ENCODE peak calls at places on chromosomes 4 and X, in nine cellular contexts. One of them, this sample, is unnamed.
A peak's percentile ranks its signal among the peaks of the same experiment; 100 is the strongest.

GRCh38 chrX:13223868-13224555 is 95.8 kb downstream of the ATXN3L start:
- DNase-seq in choroid plexus epithelial cell: peak; percentile 94
- DNase-seq in stimulated activated effector memory CD8-positive, alpha-beta T cell treated with anti-CD3 and anti-CD28 coated beads, Interleukin-12 subunit alpha, Interleukin-12 subunit beta, amount 100 ng/mL, for 72 hours: no peak
- DNase-seq in stimulated activated CD4-positive, alpha-beta T cell treated with anti-CD3 and anti-CD28 coated beads, Interleukin-4, amount 100 ng/mL, for 48 hours: no peak
- DNase-seq in NCI-H1694 treated with DMSO at 0.1 percent for 48 hours: peak; percentile 16
- DNase-seq in amniotic stem cell: peak; percentile 62
- DNase-seq in NCI-H446: peak; percentile 45
- DNase-seq in activated CD8-positive, alpha-beta memory T cell treated with anti-CD3 and anti-CD28 coated beads for 24 hours: no peak
- DNase-seq in neural crest cell: no peak
- DNase-seq in this sample: peak; percentile 62

GRCh38 chrX:147953976-147954375 is 27.2 kb upstream of the FMR1NB start:
- DNase-seq in choroid plexus epithelial cell: no peak
- DNase-seq in stimulated activated effector memory CD8-positive, alpha-beta T cell treated with anti-CD3 and anti-CD28 coated beads, Interleukin-12 subunit alpha, Interleukin-12 subunit beta, amount 100 ng/mL, for 72 hours: no peak
- DNase-seq in stimulated activated CD4-positive, alpha-beta T cell treated with anti-CD3 and anti-CD28 coated beads, Interleukin-4, amount 100 ng/mL, for 48 hours: no peak
- DNase-seq in NCI-H1694 treated with DMSO at 0.1 percent for 48 hours: no peak
- DNase-seq in amniotic stem cell: no peak
- DNase-seq in NCI-H446: no peak
- DNase-seq in activated CD8-positive, alpha-beta memory T cell treated with anti-CD3 and anti-CD28 coated beads for 24 hours: no peak
- DNase-seq in neural crest cell: no peak
- DNase-seq in this sample: no peak

GRCh38 chr4:124111922-124112321 is 600.6 kb downstream of the ANKRD50 start:
- DNase-seq in choroid plexus epithelial cell: peak; percentile 95
- DNase-seq in stimulated activated effector memory CD8-positive, alpha-beta T cell treated with anti-CD3 and anti-CD28 coated beads, Interleukin-12 subunit alpha, Interleukin-12 subunit beta, amount 100 ng/mL, for 72 hours: no peak
- DNase-seq in stimulated activated CD4-positive, alpha-beta T cell treated with anti-CD3 and anti-CD28 coated beads, Interleukin-4, amount 100 ng/mL, for 48 hours: no peak
- DNase-seq in NCI-H1694 treated with DMSO at 0.1 percent for 48 hours: no peak
- DNase-seq in amniotic stem cell: peak; percentile 14
- DNase-seq in NCI-H446: no peak
- DNase-seq in activated CD8-positive, alpha-beta memory T cell treated with anti-CD3 and anti-CD28 coated beads for 24 hours: no peak
- DNase-seq in neural crest cell: peak; percentile 16
- DNase-seq in this sample: no peak

GRCh38 chrX:70313503-70313902 is 23.6 kb downstream of the KIF4A start:
- DNase-seq in choroid plexus epithelial cell: peak; percentile 48
- DNase-seq in stimulated activated effector memory CD8-positive, alpha-beta T cell treated with anti-CD3 and anti-CD28 coated beads, Interleukin-12 subunit alpha, Interleukin-12 subunit beta, amount 100 ng/mL, for 72 hours: no peak
- DNase-seq in stimulated activated CD4-positive, alpha-beta T cell treated with anti-CD3 and anti-CD28 coated beads, Interleukin-4, amount 100 ng/mL, for 48 hours: no peak
- DNase-seq in NCI-H1694 treated with DMSO at 0.1 percent for 48 hours: no peak
- DNase-seq in amniotic stem cell: no peak
- DNase-seq in NCI-H446: no peak
- DNase-seq in activated CD8-positive, alpha-beta memory T cell treated with anti-CD3 and anti-CD28 coated beads for 24 hours: no peak
- DNase-seq in neural crest cell: no peak
- DNase-seq in this sample: no peak

GRCh38 chr4:8302331-8302730 is 32.8 kb downstream of the HTRA3 start:
- DNase-seq in choroid plexus epithelial cell: no peak
- DNase-seq in stimulated activated effector memory CD8-positive, alpha-beta T cell treated with anti-CD3 and anti-CD28 coated beads, Interleukin-12 subunit alpha, Interleukin-12 subunit beta, amount 100 ng/mL, for 72 hours: no peak
- DNase-seq in stimulated activated CD4-positive, alpha-beta T cell treated with anti-CD3 and anti-CD28 coated beads, Interleukin-4, amount 100 ng/mL, for 48 hours: no peak
- DNase-seq in NCI-H1694 treated with DMSO at 0.1 percent for 48 hours: no peak
- DNase-seq in amniotic stem cell: no peak
- DNase-seq in NCI-H446: no peak
- DNase-seq in activated CD8-positive, alpha-beta memory T cell treated with anti-CD3 and anti-CD28 coated beads for 24 hours: no peak
- DNase-seq in neural crest cell: no peak
- DNase-seq in this sample: no peak

GRCh38 chrX:108219949-108220601 is 128.5 kb downstream of the ATG4A start:
- DNase-seq in choroid plexus epithelial cell: no peak
- DNase-seq in stimulated activated effector memory CD8-positive, alpha-beta T cell treated with anti-CD3 and anti-CD28 coated beads, Interleukin-12 subunit alpha, Interleukin-12 subunit beta, amount 100 ng/mL, for 72 hours: no peak
- DNase-seq in stimulated activated CD4-positive, alpha-beta T cell treated with anti-CD3 and anti-CD28 coated beads, Interleukin-4, amount 100 ng/mL, for 48 hours: no peak
- DNase-seq in NCI-H1694 treated with DMSO at 0.1 percent for 48 hours: no peak
- DNase-seq in amniotic stem cell: no peak
- DNase-seq in NCI-H446: no peak
- DNase-seq in activated CD8-positive, alpha-beta memory T cell treated with anti-CD3 and anti-CD28 coated beads for 24 hours: no peak
- DNase-seq in neural crest cell: no peak
- DNase-seq in this sample: no peak

GRCh38 chr4:125837493-125838238 is 522.9 kb downstream of the FAT4 start:
- DNase-seq in choroid plexus epithelial cell: no peak
- DNase-seq in stimulated activated effector memory CD8-positive, alpha-beta T cell treated with anti-CD3 and anti-CD28 coated beads, Interleukin-12 subunit alpha, Interleukin-12 subunit beta, amount 100 ng/mL, for 72 hours: no peak
- DNase-seq in stimulated activated CD4-positive, alpha-beta T cell treated with anti-CD3 and anti-CD28 coated beads, Interleukin-4, amount 100 ng/mL, for 48 hours: no peak
- DNase-seq in NCI-H1694 treated with DMSO at 0.1 percent for 48 hours: no peak
- DNase-seq in amniotic stem cell: no peak
- DNase-seq in NCI-H446: no peak
- DNase-seq in activated CD8-positive, alpha-beta memory T cell treated with anti-CD3 and anti-CD28 coated beads for 24 hours: no peak
- DNase-seq in neural crest cell: no peak
- DNase-seq in this sample: peak; percentile 66

GRCh38 chr4:8858188-8858924 is 13.3 kb downstream of the HMX1 start:
- DNase-seq in choroid plexus epithelial cell: no peak
- DNase-seq in stimulated activated effector memory CD8-positive, alpha-beta T cell treated with anti-CD3 and anti-CD28 coated beads, Interleukin-12 subunit alpha, Interleukin-12 subunit beta, amount 100 ng/mL, for 72 hours: no peak
- DNase-seq in stimulated activated CD4-positive, alpha-beta T cell treated with anti-CD3 and anti-CD28 coated beads, Interleukin-4, amount 100 ng/mL, for 48 hours: no peak
- DNase-seq in NCI-H1694 treated with DMSO at 0.1 percent for 48 hours: no peak
- DNase-seq in amniotic stem cell: no peak
- DNase-seq in NCI-H446: no peak
- DNase-seq in activated CD8-positive, alpha-beta memory T cell treated with anti-CD3 and anti-CD28 coated beads for 24 hours: no peak
- DNase-seq in neural crest cell: no peak
- DNase-seq in this sample: no peak

GRCh38 chrX:34886011-34886410 is 56.6 kb upstream of the FAM47B start:
- DNase-seq in choroid plexus epithelial cell: no peak
- DNase-seq in stimulated activated effector memory CD8-positive, alpha-beta T cell treated with anti-CD3 and anti-CD28 coated beads, Interleukin-12 subunit alpha, Interleukin-12 subunit beta, amount 100 ng/mL, for 72 hours: no peak
- DNase-seq in stimulated activated CD4-positive, alpha-beta T cell treated with anti-CD3 and anti-CD28 coated beads, Interleukin-4, amount 100 ng/mL, for 48 hours: no peak
- DNase-seq in NCI-H1694 treated with DMSO at 0.1 percent for 48 hours: no peak
- DNase-seq in amniotic stem cell: no peak
- DNase-seq in NCI-H446: no peak
- DNase-seq in activated CD8-positive, alpha-beta memory T cell treated with anti-CD3 and anti-CD28 coated beads for 24 hours: no peak
- DNase-seq in neural crest cell: no peak
- DNase-seq in this sample: no peak

GRCh38 chr4:102734591-102735385 is 26.0 kb downstream of the MANBA start:
- DNase-seq in choroid plexus epithelial cell: peak; percentile 41
- DNase-seq in stimulated activated effector memory CD8-positive, alpha-beta T cell treated with anti-CD3 and anti-CD28 coated beads, Interleukin-12 subunit alpha, Interleukin-12 subunit beta, amount 100 ng/mL, for 72 hours: no peak
- DNase-seq in stimulated activated CD4-positive, alpha-beta T cell treated with anti-CD3 and anti-CD28 coated beads, Interleukin-4, amount 100 ng/mL, for 48 hours: peak; percentile 3
- DNase-seq in NCI-H1694 treated with DMSO at 0.1 percent for 48 hours: no peak
- DNase-seq in amniotic stem cell: no peak
- DNase-seq in NCI-H446: no peak
- DNase-seq in activated CD8-positive, alpha-beta memory T cell treated with anti-CD3 and anti-CD28 coated beads for 24 hours: no peak
- DNase-seq in neural crest cell: no peak
- DNase-seq in this sample: no peak

GRCh38 chrX:140765043-140765784 is 55.7 kb downstream of the LINC00632 start:
- DNase-seq in choroid plexus epithelial cell: peak; percentile 51
- DNase-seq in stimulated activated effector memory CD8-positive, alpha-beta T cell treated with anti-CD3 and anti-CD28 coated beads, Interleukin-12 subunit alpha, Interleukin-12 subunit beta, amount 100 ng/mL, for 72 hours: no peak
- DNase-seq in stimulated activated CD4-positive, alpha-beta T cell treated with anti-CD3 and anti-CD28 coated beads, Interleukin-4, amount 100 ng/mL, for 48 hours: no peak
- DNase-seq in NCI-H1694 treated with DMSO at 0.1 percent for 48 hours: no peak
- DNase-seq in amniotic stem cell: no peak
- DNase-seq in NCI-H446: no peak
- DNase-seq in activated CD8-positive, alpha-beta memory T cell treated with anti-CD3 and anti-CD28 coated beads for 24 hours: peak; percentile 55
- DNase-seq in neural crest cell: no peak
- DNase-seq in this sample: no peak

GRCh38 chr4:48315728-48316630 is 25.4 kb upstream of the SLAIN2 start:
- DNase-seq in choroid plexus epithelial cell: peak; percentile 85
- DNase-seq in stimulated activated effector memory CD8-positive, alpha-beta T cell treated with anti-CD3 and anti-CD28 coated beads, Interleukin-12 subunit alpha, Interleukin-12 subunit beta, amount 100 ng/mL, for 72 hours: no peak
- DNase-seq in stimulated activated CD4-positive, alpha-beta T cell treated with anti-CD3 and anti-CD28 coated beads, Interleukin-4, amount 100 ng/mL, for 48 hours: peak; percentile 2
- DNase-seq in NCI-H1694 treated with DMSO at 0.1 percent for 48 hours: peak; percentile 5
- DNase-seq in amniotic stem cell: peak; percentile 34
- DNase-seq in NCI-H446: peak; percentile 20
- DNase-seq in activated CD8-positive, alpha-beta memory T cell treated with anti-CD3 and anti-CD28 coated beads for 24 hours: no peak
- DNase-seq in neural crest cell: peak; percentile 2
- DNase-seq in this sample: no peak

GRCh38 chr4:149896428-149896827 is 80.8 kb upstream of the IQCM start:
- DNase-seq in choroid plexus epithelial cell: peak; percentile 65
- DNase-seq in stimulated activated effector memory CD8-positive, alpha-beta T cell treated with anti-CD3 and anti-CD28 coated beads, Interleukin-12 subunit alpha, Interleukin-12 subunit beta, amount 100 ng/mL, for 72 hours: no peak
- DNase-seq in stimulated activated CD4-positive, alpha-beta T cell treated with anti-CD3 and anti-CD28 coated beads, Interleukin-4, amount 100 ng/mL, for 48 hours: no peak
- DNase-seq in NCI-H1694 treated with DMSO at 0.1 percent for 48 hours: peak; percentile 5
- DNase-seq in amniotic stem cell: peak; percentile 20
- DNase-seq in NCI-H446: no peak
- DNase-seq in activated CD8-positive, alpha-beta memory T cell treated with anti-CD3 and anti-CD28 coated beads for 24 hours: no peak
- DNase-seq in neural crest cell: no peak
- DNase-seq in this sample: no peak

GRCh38 chr4:113674251-113674650 is 87.3 kb downstream of the CAMK2D start:
- DNase-seq in choroid plexus epithelial cell: no peak
- DNase-seq in stimulated activated effector memory CD8-positive, alpha-beta T cell treated with anti-CD3 and anti-CD28 coated beads, Interleukin-12 subunit alpha, Interleukin-12 subunit beta, amount 100 ng/mL, for 72 hours: no peak
- DNase-seq in stimulated activated CD4-positive, alpha-beta T cell treated with anti-CD3 and anti-CD28 coated beads, Interleukin-4, amount 100 ng/mL, for 48 hours: no peak
- DNase-seq in NCI-H1694 treated with DMSO at 0.1 percent for 48 hours: no peak
- DNase-seq in amniotic stem cell: no peak
- DNase-seq in NCI-H446: no peak
- DNase-seq in activated CD8-positive, alpha-beta memory T cell treated with anti-CD3 and anti-CD28 coated beads for 24 hours: no peak
- DNase-seq in neural crest cell: no peak
- DNase-seq in this sample: no peak

GRCh38 chr4:119592708-119593298 is 35.8 kb downstream of the PDE5A start:
- DNase-seq in choroid plexus epithelial cell: no peak
- DNase-seq in stimulated activated effector memory CD8-positive, alpha-beta T cell treated with anti-CD3 and anti-CD28 coated beads, Interleukin-12 subunit alpha, Interleukin-12 subunit beta, amount 100 ng/mL, for 72 hours: no peak
- DNase-seq in stimulated activated CD4-positive, alpha-beta T cell treated with anti-CD3 and anti-CD28 coated beads, Interleukin-4, amount 100 ng/mL, for 48 hours: no peak
- DNase-seq in NCI-H1694 treated with DMSO at 0.1 percent for 48 hours: no peak
- DNase-seq in amniotic stem cell: no peak
- DNase-seq in NCI-H446: no peak
- DNase-seq in activated CD8-positive, alpha-beta memory T cell treated with anti-CD3 and anti-CD28 coated beads for 24 hours: no peak
- DNase-seq in neural crest cell: no peak
- DNase-seq in this sample: no peak

GRCh38 chr4:21211836-21212235 is 511.6 kb downstream of the PACRGL start:
- DNase-seq in choroid plexus epithelial cell: no peak
- DNase-seq in stimulated activated effector memory CD8-positive, alpha-beta T cell treated with anti-CD3 and anti-CD28 coated beads, Interleukin-12 subunit alpha, Interleukin-12 subunit beta, amount 100 ng/mL, for 72 hours: no peak
- DNase-seq in stimulated activated CD4-positive, alpha-beta T cell treated with anti-CD3 and anti-CD28 coated beads, Interleukin-4, amount 100 ng/mL, for 48 hours: no peak
- DNase-seq in NCI-H1694 treated with DMSO at 0.1 percent for 48 hours: peak; percentile 7
- DNase-seq in amniotic stem cell: no peak
- DNase-seq in NCI-H446: no peak
- DNase-seq in activated CD8-positive, alpha-beta memory T cell treated with anti-CD3 and anti-CD28 coated beads for 24 hours: no peak
- DNase-seq in neural crest cell: no peak
- DNase-seq in this sample: no peak

GRCh38 chr4:22921891-22922290 is 229.2 kb downstream of the GBA3 start:
- DNase-seq in choroid plexus epithelial cell: no peak
- DNase-seq in stimulated activated effector memory CD8-positive, alpha-beta T cell treated with anti-CD3 and anti-CD28 coated beads, Interleukin-12 subunit alpha, Interleukin-12 subunit beta, amount 100 ng/mL, for 72 hours: no peak
- DNase-seq in stimulated activated CD4-positive, alpha-beta T cell treated with anti-CD3 and anti-CD28 coated beads, Interleukin-4, amount 100 ng/mL, for 48 hours: no peak
- DNase-seq in NCI-H1694 treated with DMSO at 0.1 percent for 48 hours: no peak
- DNase-seq in amniotic stem cell: no peak
- DNase-seq in NCI-H446: no peak
- DNase-seq in activated CD8-positive, alpha-beta memory T cell treated with anti-CD3 and anti-CD28 coated beads for 24 hours: no peak
- DNase-seq in neural crest cell: no peak
- DNase-seq in this sample: no peak

GRCh38 chr4:144656857-144657256 is 10.9 kb downstream of the HHIP start:
- DNase-seq in choroid plexus epithelial cell: peak; percentile 35
- DNase-seq in stimulated activated effector memory CD8-positive, alpha-beta T cell treated with anti-CD3 and anti-CD28 coated beads, Interleukin-12 subunit alpha, Interleukin-12 subunit beta, amount 100 ng/mL, for 72 hours: no peak
- DNase-seq in stimulated activated CD4-positive, alpha-beta T cell treated with anti-CD3 and anti-CD28 coated beads, Interleukin-4, amount 100 ng/mL, for 48 hours: no peak
- DNase-seq in NCI-H1694 treated with DMSO at 0.1 percent for 48 hours: no peak
- DNase-seq in amniotic stem cell: no peak
- DNase-seq in NCI-H446: no peak
- DNase-seq in activated CD8-positive, alpha-beta memory T cell treated with anti-CD3 and anti-CD28 coated beads for 24 hours: no peak
- DNase-seq in neural crest cell: no peak
- DNase-seq in this sample: no peak

GRCh38 chr4:32462944-32463343 is 1742.8 kb downstream of the PCDH7 start:
- DNase-seq in choroid plexus epithelial cell: peak; percentile 60
- DNase-seq in stimulated activated effector memory CD8-positive, alpha-beta T cell treated with anti-CD3 and anti-CD28 coated beads, Interleukin-12 subunit alpha, Interleukin-12 subunit beta, amount 100 ng/mL, for 72 hours: no peak
- DNase-seq in stimulated activated CD4-positive, alpha-beta T cell treated with anti-CD3 and anti-CD28 coated beads, Interleukin-4, amount 100 ng/mL, for 48 hours: no peak
- DNase-seq in NCI-H1694 treated with DMSO at 0.1 percent for 48 hours: no peak
- DNase-seq in amniotic stem cell: no peak
- DNase-seq in NCI-H446: no peak
- DNase-seq in activated CD8-positive, alpha-beta memory T cell treated with anti-CD3 and anti-CD28 coated beads for 24 hours: no peak
- DNase-seq in neural crest cell: no peak
- DNase-seq in this sample: no peak

GRCh38 chrX:13092455-13092941 is 48.1 kb upstream of the FAM9C start:
- DNase-seq in choroid plexus epithelial cell: no peak
- DNase-seq in stimulated activated effector memory CD8-positive, alpha-beta T cell treated with anti-CD3 and anti-CD28 coated beads, Interleukin-12 subunit alpha, Interleukin-12 subunit beta, amount 100 ng/mL, for 72 hours: peak; percentile 29
- DNase-seq in stimulated activated CD4-positive, alpha-beta T cell treated with anti-CD3 and anti-CD28 coated beads, Interleukin-4, amount 100 ng/mL, for 48 hours: peak; percentile 64
- DNase-seq in NCI-H1694 treated with DMSO at 0.1 percent for 48 hours: no peak
- DNase-seq in amniotic stem cell: no peak
- DNase-seq in NCI-H446: no peak
- DNase-seq in activated CD8-positive, alpha-beta memory T cell treated with anti-CD3 and anti-CD28 coated beads for 24 hours: peak; percentile 79
- DNase-seq in neural crest cell: no peak
- DNase-seq in this sample: no peak

GRCh38 chr4:78612398-78613005 is 60.9 kb downstream of the ANXA3 start:
- DNase-seq in choroid plexus epithelial cell: peak; percentile 77
- DNase-seq in stimulated activated effector memory CD8-positive, alpha-beta T cell treated with anti-CD3 and anti-CD28 coated beads, Interleukin-12 subunit alpha, Interleukin-12 subunit beta, amount 100 ng/mL, for 72 hours: no peak
- DNase-seq in stimulated activated CD4-positive, alpha-beta T cell treated with anti-CD3 and anti-CD28 coated beads, Interleukin-4, amount 100 ng/mL, for 48 hours: no peak
- DNase-seq in NCI-H1694 treated with DMSO at 0.1 percent for 48 hours: peak; percentile 17
- DNase-seq in amniotic stem cell: peak; percentile 22
- DNase-seq in NCI-H446: peak; percentile 12
- DNase-seq in activated CD8-positive, alpha-beta memory T cell treated with anti-CD3 and anti-CD28 coated beads for 24 hours: no peak
- DNase-seq in neural crest cell: no peak
- DNase-seq in this sample: peak; percentile 41

GRCh38 chr4:25378130-25378743 is 1.2 kb downstream of the ANAPC4 start:
- DNase-seq in choroid plexus epithelial cell: no peak
- DNase-seq in stimulated activated effector memory CD8-positive, alpha-beta T cell treated with anti-CD3 and anti-CD28 coated beads, Interleukin-12 subunit alpha, Interleukin-12 subunit beta, amount 100 ng/mL, for 72 hours: no peak
- DNase-seq in stimulated activated CD4-positive, alpha-beta T cell treated with anti-CD3 and anti-CD28 coated beads, Interleukin-4, amount 100 ng/mL, for 48 hours: no peak
- DNase-seq in NCI-H1694 treated with DMSO at 0.1 percent for 48 hours: no peak
- DNase-seq in amniotic stem cell: no peak
- DNase-seq in NCI-H446: no peak
- DNase-seq in activated CD8-positive, alpha-beta memory T cell treated with anti-CD3 and anti-CD28 coated beads for 24 hours: no peak
- DNase-seq in neural crest cell: no peak
- DNase-seq in this sample: no peak

This sample was measured in SJSA1.